ENCODE peak calls at places on chromosomes 7 and 10, in five cellular contexts. Z is NCI-H2081, O is GM10248, G is ELF-1, N is ELR. B is an unnamed sample.
A peak's percentile ranks its signal among the peaks of the same experiment; 100 is the strongest.

GRCh38 chr7:131105803-131106680 is 221.6 kb upstream of the MKLN1 start:
- DNase-seq in Z (peak; percentile 42), O (peak; percentile 83), G (peak; percentile 66), N (peak; percentile 80), B (peak; percentile 45)

GRCh38 chr7:81604075-81604807 is 165.6 kb downstream of the HGF start:
- DNase-seq in Z (no peak), O (no peak), G (no peak), N (peak; percentile 52), B (no peak)

GRCh38 chr10:132397671-132398565 is 918 bp downstream of the PWWP2B start:
- DNase-seq in Z (no peak), O (no peak), G (no peak), N (peak; percentile 74), B (no peak)

GRCh38 chr7:15199482-15199881 is 296.9 kb upstream of the DGKB start:
- DNase-seq in Z (no peak), O (no peak), G (no peak), N (peak; percentile 63), B (no peak)

GRCh38 chr7:85160223-85160622 is 26.6 kb downstream of the SEMA3D start:
- DNase-seq in Z (no peak), O (peak; percentile 5), G (no peak), N (peak; percentile 88), B (no peak)

GRCh38 chr10:62031522-62031921 is 130.0 kb downstream of the ARID5B start:
- DNase-seq in Z (no peak), O (no peak), G (no peak), N (no peak), B (no peak)

GRCh38 chr10:15325243-15326002 is 45.7 kb downstream of the FAM171A1 start:
- DNase-seq in Z (no peak), O (no peak), G (no peak), N (peak; percentile 90), B (no peak)

GRCh38 chr7:143884978-143885559 is 16.9 kb downstream of the TCAF1 start:
- DNase-seq in Z (peak; percentile 50), O (peak; percentile 87), G (peak; percentile 88), N (peak; percentile 77), B (peak; percentile 11)

GRCh38 chr10:75021851-75022250 is 89.6 kb upstream of the SAMD8 start:
- DNase-seq in Z (peak; percentile 19), O (no peak), G (no peak), N (no peak), B (no peak)

GRCh38 chr7:42014625-42015412 is 222.2 kb downstream of the GLI3 start:
- DNase-seq in Z (peak; percentile 15), O (no peak), G (peak; percentile 65), N (peak; percentile 47), B (no peak)

GRCh38 chr7:33039257-33039904 is 23.2 kb downstream of the NT5C3A start:
- DNase-seq in Z (no peak), O (peak; percentile 30), G (no peak), N (peak; percentile 53), B (no peak)

GRCh38 chr10:117720931-117721826 is 178.6 kb downstream of the EMX2 start:
- DNase-seq in Z (no peak), O (no peak), G (peak; percentile 86), N (no peak), B (no peak)

GRCh38 chr10:64191304-64191703 is 670.1 kb downstream of the REEP3 start:
- DNase-seq in Z (peak; percentile 13), O (no peak), G (no peak), N (no peak), B (no peak)

GRCh38 chr10:11794566-11794965 is 28.6 kb upstream of the PROSER2 start:
- DNase-seq in Z (no peak), O (no peak), G (no peak), N (no peak), B (no peak)

GRCh38 chr10:124449170-124450009 is 445 bp downstream of the NKX1-2 start:
- DNase-seq in Z (no peak), O (no peak), G (peak; percentile 70), N (no peak), B (no peak)

GRCh38 chr10:55174419-55174818 is 373.4 kb upstream of the PCDH15 start:
- DNase-seq in Z (no peak), O (no peak), G (peak; percentile 9), N (no peak), B (no peak)

GRCh38 chr10:72890086-72890485 is 3.5 kb upstream of the OIT3 start:
- DNase-seq in Z (no peak), O (no peak), G (no peak), N (no peak), B (no peak)

GRCh38 chr10:104309980-104310978 is 28.0 kb downstream of the ITPRIP start:
- DNase-seq in Z (no peak), O (no peak), G (no peak), N (peak; percentile 87), B (no peak)

GRCh38 chr7:128697301-128697905 is 25.3 kb downstream of the GARIN1A start:
- DNase-seq in Z (no peak), O (peak; percentile 59), G (peak; percentile 90), N (peak; percentile 83), B (no peak)

GRCh38 chr7:149587331-149587645 is 89.7 kb upstream of the ZNF746 start:
- DNase-seq in Z (no peak), O (no peak), G (no peak), N (no peak), B (no peak)

GRCh38 chr10:3043512-3044368 is 23.6 kb upstream of the PFKP start:
- DNase-seq in Z (peak; percentile 59), O (peak; percentile 75), G (peak; percentile 87), N (peak; percentile 83), B (peak; percentile 28)

GRCh38 chr10:124469956-124470484 is 8.4 kb downstream of the LHPP start:
- DNase-seq in Z (no peak), O (no peak), G (peak; percentile 78), N (no peak), B (no peak)

GRCh38 chr10:24468281-24468751 is 255.4 kb downstream of the ARHGAP21 start:
- DNase-seq in Z (no peak), O (no peak), G (no peak), N (no peak), B (no peak)

GRCh38 chr10:11093733-11094132 is 76.1 kb downstream of the CELF2 start:
- DNase-seq in Z (no peak), O (no peak), G (no peak), N (no peak), B (no peak)

GRCh38 chr10:132458595-132459251 is 61.7 kb downstream of the PWWP2B start:
- DNase-seq in Z (no peak), O (peak; percentile 84), G (peak; percentile 58), N (peak; percentile 49), B (no peak)

GRCh38 chr7:54946271-54946670 is 72.5 kb upstream of the EGFR start:
- DNase-seq in Z (no peak), O (no peak), G (no peak), N (no peak), B (no peak)

GRCh38 chr7:73742338-73742752 is 3.7 kb upstream of the ABHD11 start:
- DNase-seq in Z (no peak), O (peak; percentile 13), G (peak; percentile 87), N (no peak), B (no peak)

GRCh38 chr7:29287366-29287765 is 92.8 kb downstream of the CHN2 start:
- DNase-seq in Z (no peak), O (no peak), G (no peak), N (peak; percentile 63), B (no peak)

GRCh38 chr7:15143121-15143520 is 240.6 kb upstream of the DGKB start:
- DNase-seq in Z (no peak), O (no peak), G (no peak), N (no peak), B (no peak)

GRCh38 chr7:155460926-155461613 is 3.1 kb downstream of the EN2 start:
- DNase-seq in Z (no peak), O (no peak), G (no peak), N (no peak), B (no peak)

GRCh38 chr10:61188691-61189090 is 244.7 kb upstream of the RHOBTB1 start:
- DNase-seq in Z (no peak), O (no peak), G (no peak), N (no peak), B (no peak)

GRCh38 chr10:95295031-95295755 is 4.4 kb upstream of the PDLIM1 start:
- DNase-seq in Z (no peak), O (peak; percentile 86), G (peak; percentile 88), N (peak; percentile 52), B (no peak)

GRCh38 chr10:94225589-94225988 is 137.2 kb downstream of the NOC3L start:
- DNase-seq in Z (no peak), O (no peak), G (no peak), N (peak; percentile 26), B (no peak)

GRCh38 chr10:112307631-112308502 is 24.7 kb downstream of the TECTB start:
- DNase-seq in Z (no peak), O (peak; percentile 76), G (peak; percentile 86), N (peak; percentile 58), B (no peak)

GRCh38 chr7:28068811-28069216 is 111.8 kb downstream of the JAZF1 start:
- DNase-seq in Z (no peak), O (no peak), G (no peak), N (peak; percentile 54), B (no peak)

GRCh38 chr7:85516675-85517074 is 329.8 kb upstream of the SEMA3D start:
- DNase-seq in Z (no peak), O (no peak), G (no peak), N (no peak), B (no peak)

GRCh38 chr10:129922598-129923123 is 41.4 kb downstream of the EBF3 start:
- DNase-seq in Z (no peak), O (no peak), G (no peak), N (no peak), B (no peak)

B was measured in GOT3.